ENCODE peak calls at places on chromosome 11, in four cellular contexts. Y, V, T and M are unnamed samples.

GRCh38 chr11:86442420-86442819 is 67.7 kb downstream of the CCDC81 start:
- DNase-seq in Y (no peak), T (no peak), V (peak; percentile 35), M (no peak)

GRCh38 chr11:108500169-108500568 is 2.0 kb upstream of the POGLUT3 start:
- DNase-seq in T (no peak), Y (no peak), V (no peak), M (no peak)

GRCh38 chr11:95567685-95568084 is 221.9 kb downstream of the FAM76B start:
- DNase-seq in Y (no peak), V (peak; percentile 70), T (peak; percentile 86), M (no peak)

GRCh38 chr11:76962583-76963416 is 71.4 kb upstream of the B3GNT6 start:
- DNase-seq in Y (no peak), V (no peak), T (no peak), M (no peak)

GRCh38 chr11:36729765-36730164 is 131.7 kb upstream of the RAG2 start:
- DNase-seq in T (no peak), Y (no peak), V (no peak), M (no peak)

GRCh38 chr11:103395612-103396011 is 286.4 kb downstream of the DYNC2H1 start:
- DNase-seq in T (peak; percentile 22), V (peak; percentile 23), Y (no peak), M (peak; percentile 37)

GRCh38 chr11:9862981-9863380 is 199.1 kb downstream of the SWAP70 start:
- DNase-seq in V (no peak), Y (no peak), T (no peak), M (peak; percentile 49)

GRCh38 chr11:70760416-70761020 is 362.2 kb downstream of the CTTN start:
- DNase-seq in T (no peak), V (no peak), Y (no peak), M (no peak)

GRCh38 chr11:92932023-92932422 is 37.4 kb upstream of the MTNR1B start:
- DNase-seq in T (peak; percentile 8), Y (no peak), V (peak; percentile 4), M (no peak)

DNA sequence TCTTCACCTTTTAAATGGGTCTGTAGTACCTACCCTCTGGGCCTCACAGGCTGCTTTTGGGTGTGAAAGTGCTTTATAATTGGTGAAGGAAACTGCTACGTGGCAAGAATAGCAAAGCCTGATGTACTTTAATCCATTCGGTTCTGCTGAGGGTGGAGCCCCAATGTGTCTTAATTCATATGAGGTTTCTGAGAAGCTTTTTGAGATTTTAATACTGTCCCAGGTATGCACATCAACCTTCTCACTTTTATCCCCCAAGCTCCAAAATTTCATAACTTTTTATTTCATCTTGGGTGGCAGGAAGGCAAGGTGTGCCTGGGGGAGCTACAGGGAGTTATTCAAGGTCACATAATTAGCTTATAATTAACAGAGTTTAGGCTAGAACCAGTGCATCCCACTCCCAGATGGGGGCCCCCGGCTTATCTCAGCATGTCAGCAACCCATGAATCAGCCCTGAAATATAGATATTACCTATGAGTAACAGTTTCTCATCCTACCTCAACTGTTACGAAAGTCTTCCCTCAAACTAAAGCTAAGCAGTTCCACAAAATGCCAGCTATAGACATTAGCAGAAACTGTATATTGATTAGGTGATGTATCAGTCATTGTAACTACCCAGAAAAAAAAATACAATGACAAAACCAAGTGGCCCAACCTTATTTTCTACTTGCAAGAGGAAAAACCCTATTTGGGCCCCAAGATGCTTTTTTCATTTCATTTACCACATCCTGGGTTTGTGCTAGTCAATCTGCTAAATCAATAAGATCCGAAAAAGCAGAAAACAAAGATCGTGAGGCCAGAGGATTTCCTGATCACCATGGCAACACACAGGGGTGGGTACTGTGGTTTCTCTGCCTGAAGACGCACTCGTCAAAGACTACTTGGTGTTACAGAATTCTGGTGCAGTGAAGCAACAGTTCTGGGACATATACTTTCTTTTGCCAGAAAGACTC is 26.7 kb downstream of the CD44 start:
- DNase-seq in V (peak; percentile 87), Y (no peak), T (peak; percentile 75), M (peak; percentile 58)
- H3K4me3 ChIP-seq in V (no peak overlapping the region), Y (no peak overlapping the region), T (peak overlapping the region; percentile 55), M (no peak overlapping the region)

GRCh38 chr11:123593570-123593969 is 60.9 kb downstream of the SCN3B start:
- DNase-seq in T (no peak), Y (no peak), V (no peak), M (no peak)
- H3K4me3 ChIP-seq in T (no peak overlapping the region), Y (no peak overlapping the region), V (no peak overlapping the region), M (no peak overlapping the region)

GRCh38 chr11:1858154-1858553 is 5.3 kb downstream of the LSP1 start:
- DNase-seq in Y (no peak), V (no peak), T (no peak), M (no peak)
- H3K4me3 ChIP-seq in Y (no peak overlapping the region), V (no peak overlapping the region), T (no peak overlapping the region), M (no peak overlapping the region)

DNA sequence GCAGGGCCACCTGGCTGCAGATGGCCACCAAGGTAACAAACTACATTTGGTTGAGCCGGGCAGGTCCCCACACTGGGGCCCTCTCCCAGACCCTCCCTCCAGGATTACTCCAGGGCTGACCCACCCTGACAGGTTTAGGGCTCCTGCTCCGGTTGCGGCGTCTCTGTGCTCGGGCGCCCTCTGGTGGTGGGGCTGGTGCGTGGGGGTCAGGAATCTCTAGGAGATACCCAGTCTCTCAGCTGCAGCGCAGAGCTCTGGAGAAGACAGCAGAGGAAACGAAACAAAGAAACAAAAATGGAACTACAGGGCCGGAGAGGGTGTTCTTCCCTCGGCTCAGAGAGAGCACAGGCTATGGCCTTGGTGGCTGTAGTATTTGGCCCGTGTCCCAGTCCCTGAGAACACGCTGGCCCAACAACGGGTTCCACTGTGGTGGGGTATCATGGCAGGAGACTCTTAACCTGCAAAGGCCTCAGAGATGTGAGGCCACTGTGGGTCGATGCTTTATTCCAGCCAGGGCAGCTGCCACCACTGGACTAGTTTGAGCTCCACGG is 2.4 kb downstream of the C11orf96 start:
- DNase-seq in Y (peak; percentile 70), V (no peak), T (peak; percentile 26), M (no peak)
- H3K4me3 ChIP-seq in Y (peak overlapping the region; percentile 71), V (no peak overlapping the region), T (peak overlapping the region; percentile 84), M (peak overlapping the region; percentile 50)

GRCh38 chr11:82996966-82997606 is 74.6 kb downstream of the RAB30 start:
- DNase-seq in V (no peak), Y (no peak), T (no peak), M (no peak)

GRCh38 chr11:82992219-82992618 is 79.5 kb downstream of the RAB30 start:
- DNase-seq in V (no peak), T (no peak), Y (no peak), M (no peak)

GRCh38 chr11:82994615-82995014 is 77.1 kb downstream of the RAB30 start:
- DNase-seq in V (peak; percentile 45), T (peak; percentile 48), Y (no peak), M (no peak)

GRCh38 chr11:82995754-82996398 is 75.8 kb downstream of the RAB30 start:
- DNase-seq in V (peak; percentile 53), T (peak; percentile 92), Y (no peak), M (peak; percentile 32)

DNA sequence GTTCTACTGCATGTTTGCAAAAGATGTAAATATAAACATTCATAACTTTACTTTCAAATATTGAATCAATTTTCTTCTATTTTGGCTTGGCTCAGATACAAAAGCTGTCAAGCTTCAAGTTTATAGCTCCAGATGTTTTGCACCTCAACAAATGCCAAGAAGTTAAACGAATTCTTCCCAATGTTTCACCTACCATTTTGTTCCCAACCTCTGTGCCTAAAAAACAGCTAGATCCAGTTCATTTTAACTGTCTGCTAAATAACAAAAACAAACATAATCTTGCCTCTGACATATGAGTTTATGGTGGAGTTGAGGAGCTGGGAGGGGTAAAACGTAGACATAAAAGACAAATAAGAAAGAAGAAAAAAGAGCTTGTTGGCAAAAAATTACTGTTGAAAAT is 76.4 kb downstream of the RAB30 start:
- DNase-seq in V (peak; percentile 28), Y (no peak), T (peak; percentile 63), M (no peak)
- H3K4me3 ChIP-seq in V (no peak overlapping the region), Y (no peak overlapping the region), T (no peak overlapping the region), M (no peak overlapping the region)

GRCh38 chr11:4610258-4610935 is 2.4 kb upstream of the TRIM68 start:
- DNase-seq in T (peak; percentile 19), V (no peak), Y (no peak), M (no peak)

GRCh38 chr11:4605057-4605456 is 3.0 kb downstream of the TRIM68 start:
- DNase-seq in T (no peak), V (no peak), Y (no peak), M (no peak)

GRCh38 chr11:4606231-4607015 is 1.6 kb downstream of the TRIM68 start:
- DNase-seq in T (peak; percentile 76), V (peak; percentile 43), Y (no peak), M (peak; percentile 5)

GRCh38 chr11:4607111-4607510 is 920 bp downstream of the TRIM68 start:
- DNase-seq in Y (no peak), V (peak; percentile 32), T (peak; percentile 11), M (no peak)

DNA sequence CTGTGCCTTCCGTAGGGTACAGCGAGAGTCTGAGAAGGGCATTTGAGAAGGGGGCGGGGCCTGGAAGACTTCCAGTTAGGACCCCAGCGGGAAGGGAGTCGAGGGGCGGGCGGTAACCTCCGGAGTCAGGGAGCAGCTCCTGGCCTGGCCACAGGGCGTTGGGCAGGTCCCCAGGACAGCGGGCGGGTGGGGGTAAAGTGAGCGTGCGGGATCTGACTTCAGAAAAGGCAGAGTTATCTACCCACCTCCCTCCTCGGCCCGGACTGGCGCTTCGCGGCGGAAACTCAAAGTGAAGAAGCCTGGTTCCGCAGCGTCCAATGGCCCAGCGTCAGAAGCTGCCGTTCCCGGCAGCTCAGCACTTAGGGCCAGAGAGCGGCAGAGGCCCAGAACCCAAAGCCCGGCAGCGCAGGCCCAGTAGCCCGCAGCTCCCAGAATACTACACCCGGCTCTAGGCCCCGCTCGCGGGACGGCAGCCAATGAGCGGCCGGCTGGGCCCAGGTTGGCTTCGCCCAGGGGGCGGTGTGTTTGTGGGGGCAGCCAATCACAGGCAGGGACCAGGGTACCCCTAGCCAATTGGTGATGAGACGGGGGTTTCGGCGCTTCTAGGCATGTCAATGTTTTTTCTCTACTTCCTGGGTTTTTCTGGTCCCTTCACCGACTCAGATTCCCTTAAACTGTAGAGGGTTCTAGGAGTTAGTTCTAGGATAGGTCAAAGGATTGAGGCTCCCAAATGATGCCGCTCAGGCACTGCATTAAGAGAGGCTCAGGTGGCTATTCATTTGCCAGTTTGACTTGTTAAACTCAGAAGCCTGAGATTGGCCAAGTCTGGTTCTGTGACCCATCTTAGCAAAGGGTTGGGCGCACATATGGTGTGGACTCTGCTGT is at the start of gene TRIM68:
- DNase-seq in V (peak; percentile 93), T (peak; percentile 98), Y (peak; percentile 92), M (peak; percentile 90)
- H3K4me3 ChIP-seq in V (peak within 1 kb of the TSS; percentile 71), T (peak within 1 kb of the TSS; percentile 86), Y (peak within 1 kb of the TSS; percentile 78), M (peak within 1 kb of the TSS; percentile 69)